ENCODE peak calls at places on chromosomes 3 and 15, in nine cellular contexts. X is CD8-positive, alpha-beta T cell; L is IMR-90; C is GM06990; I is CD8-positive, alpha-beta memory T cell; S is GM12891; P is choroid plexus epithelial cell; O is cardiac fibroblast; H is dorsolateral prefrontal cortex. Q is an unnamed sample.

GRCh38 chr3:43034911-43035310 is 55.8 kb downstream of the GASK1A start:
- DNase-seq in X (no peak), L (no peak), C (no peak), I (no peak), S (no peak), P (no peak), O (no peak), H (no peak), Q (no peak)

GRCh38 chr3:51971350-51971749 is 2.5 kb downstream of the ABHD14B start:
- DNase-seq in X (no peak), L (no peak), C (no peak), I (no peak), S (no peak), P (no peak), O (no peak), H (no peak), Q (no peak)

GRCh38 chr3:87627316-87627715 is 350.9 kb upstream of the POU1F1 start:
- DNase-seq in X (no peak), L (no peak), C (no peak), I (no peak), S (no peak), P (no peak), O (no peak), H (no peak), Q (no peak)

GRCh38 chr15:79315623-79316328 is 4.9 kb downstream of the TMED3 start:
- DNase-seq in X (no peak), L (no peak), C (no peak), I (no peak), S (no peak), P (no peak), O (no peak), H (peak), Q (no peak)

GRCh38 chr3:55000946-55001345 is 73.1 kb upstream of the LRTM1 start:
- DNase-seq in X (no peak), L (no peak), C (no peak), I (no peak), S (no peak), P (peak), O (no peak), H (no peak), Q (no peak)

GRCh38 chr3:52277071-52277964 is 1.1 kb downstream of the WDR82 start:
- DNase-seq in X (peak), L (peak), C (peak), I (peak), S (no peak), P (peak), O (peak), H (peak), Q (peak)

GRCh38 chr3:37308247-37308646 is 133.9 kb upstream of the LRRFIP2 start:
- DNase-seq in X (no peak), L (peak), C (no peak), I (no peak), S (no peak), P (peak), O (peak), H (no peak), Q (peak)

GRCh38 chr3:129081503-129081902 is 20.9 kb downstream of the GP9 start:
- DNase-seq in X (no peak), L (no peak), C (no peak), I (no peak), S (no peak), P (no peak), O (no peak), H (no peak), Q (no peak)

GRCh38 chr15:67829647-67830504 is 4.6 kb downstream of the SKOR1 start:
- DNase-seq in X (no peak), L (no peak), C (no peak), I (no peak), S (no peak), P (no peak), O (no peak), H (peak), Q (no peak)

GRCh38 chr15:80788536-80788935 is 9.4 kb downstream of the CEMIP start:
- DNase-seq in X (no peak), L (peak), C (no peak), I (no peak), S (no peak), P (no peak), O (peak), H (no peak), Q (no peak)

GRCh38 chr15:50355980-50356379 is 982 bp upstream of the GABPB1 start:
- DNase-seq in X (no peak), L (no peak), C (no peak), I (no peak), S (no peak), P (peak), O (peak), H (no peak), Q (no peak)

GRCh38 chr3:141643391-141643790 is 94.7 kb upstream of the RNF7 start:
- DNase-seq in X (no peak), L (peak), C (no peak), I (no peak), S (no peak), P (peak), O (no peak), H (no peak), Q (no peak)

Q was measured in OCI-LY7.